ENCODE peak calls at places on chromosome 16, in six cellular contexts. I is tibial nerve, W is stomach, O is heart left ventricle, T is Caco-2, B is pancreas. J is an unnamed sample.

GRCh38 chr16:24509536-24509935 is 29.8 kb upstream of the RBBP6 start:
- DNase-seq in W (no peak), T (no peak), O (no peak), I (no peak), B (no peak), J (no peak)

GRCh38 chr16:73066927-73067670 is 19.2 kb upstream of the ZFHX3 start:
- DNase-seq in O (peak; percentile 62), W (no peak), B (peak; percentile 56), I (no peak), T (no peak), J (no peak)

GRCh38 chr16:49158029-49158642 is 123.5 kb downstream of the CBLN1 start:
- DNase-seq in I (no peak), W (no peak), O (no peak), B (no peak), T (peak; percentile 56), J (peak; percentile 28)

GRCh38 chr16:8370374-8371015 is 219.8 kb downstream of the TMEM114 start:
- DNase-seq in O (no peak), T (no peak), W (no peak), I (no peak), B (no peak), J (no peak)

GRCh38 chr16:84095466-84095865 is 21.3 kb downstream of the MBTPS1 start:
- DNase-seq in T (no peak), I (no peak), W (no peak), B (no peak), O (no peak), J (no peak)

GRCh38 chr16:69188716-69189115 is 1.8 kb downstream of the SNTB2 start:
- DNase-seq in O (no peak), I (no peak), W (no peak), T (no peak), B (no peak), J (no peak)

GRCh38 chr16:57720142-57720575 is 15.4 kb upstream of the KATNB1 start:
- DNase-seq in B (peak; percentile 88), I (no peak), W (peak; percentile 81), O (no peak), T (peak; percentile 80), J (peak; percentile 45)

GRCh38 chr16:3122926-3123570 is 10.7 kb downstream of the ZNF205 start:
- DNase-seq in O (no peak), I (no peak), T (no peak), B (peak; percentile 37), W (no peak), J (no peak)

GRCh38 chr16:73071131-73071940 is 23.4 kb upstream of the ZFHX3 start:
- DNase-seq in O (peak; percentile 70), B (peak; percentile 87), W (peak; percentile 59), I (no peak), T (no peak), J (no peak)

DNA sequence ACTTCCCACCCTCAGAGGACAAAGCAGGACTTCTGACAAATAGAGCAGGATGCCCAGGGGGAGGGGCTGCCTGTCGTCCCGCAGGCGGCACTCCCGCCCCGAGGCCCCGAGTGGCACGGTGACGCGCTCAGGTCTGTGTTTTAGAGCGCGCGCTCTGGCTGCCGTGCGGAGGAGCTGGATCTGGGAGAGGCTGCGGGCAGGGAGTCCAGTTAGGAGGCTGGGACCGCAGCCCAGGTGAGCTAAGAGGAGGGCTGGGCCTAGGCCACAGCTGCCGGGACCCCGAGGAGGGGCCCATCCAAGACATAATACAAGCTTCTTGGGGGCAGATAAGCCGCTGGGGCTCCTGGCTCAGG is 6.4 kb downstream of the DOC2A start:
- DNase-seq in W (peak; percentile 28), I (no peak), O (peak; percentile 40), T (no peak), B (no peak), J (no peak)
- H3K4me3 ChIP-seq in W (no peak overlapping the region), I (no peak overlapping the region), O (no peak overlapping the region), T (no peak overlapping the region), B (no peak overlapping the region), J (no peak overlapping the region)

GRCh38 chr16:5502944-5503343 is 405.3 kb upstream of the EEF2KMT start:
- DNase-seq in O (no peak), B (no peak), I (no peak), T (no peak), W (no peak), J (no peak)
- H3K4me3 ChIP-seq in O (no peak overlapping the region), B (no peak overlapping the region), I (no peak overlapping the region), T (no peak overlapping the region), W (no peak overlapping the region), J (no peak overlapping the region)

DNA sequence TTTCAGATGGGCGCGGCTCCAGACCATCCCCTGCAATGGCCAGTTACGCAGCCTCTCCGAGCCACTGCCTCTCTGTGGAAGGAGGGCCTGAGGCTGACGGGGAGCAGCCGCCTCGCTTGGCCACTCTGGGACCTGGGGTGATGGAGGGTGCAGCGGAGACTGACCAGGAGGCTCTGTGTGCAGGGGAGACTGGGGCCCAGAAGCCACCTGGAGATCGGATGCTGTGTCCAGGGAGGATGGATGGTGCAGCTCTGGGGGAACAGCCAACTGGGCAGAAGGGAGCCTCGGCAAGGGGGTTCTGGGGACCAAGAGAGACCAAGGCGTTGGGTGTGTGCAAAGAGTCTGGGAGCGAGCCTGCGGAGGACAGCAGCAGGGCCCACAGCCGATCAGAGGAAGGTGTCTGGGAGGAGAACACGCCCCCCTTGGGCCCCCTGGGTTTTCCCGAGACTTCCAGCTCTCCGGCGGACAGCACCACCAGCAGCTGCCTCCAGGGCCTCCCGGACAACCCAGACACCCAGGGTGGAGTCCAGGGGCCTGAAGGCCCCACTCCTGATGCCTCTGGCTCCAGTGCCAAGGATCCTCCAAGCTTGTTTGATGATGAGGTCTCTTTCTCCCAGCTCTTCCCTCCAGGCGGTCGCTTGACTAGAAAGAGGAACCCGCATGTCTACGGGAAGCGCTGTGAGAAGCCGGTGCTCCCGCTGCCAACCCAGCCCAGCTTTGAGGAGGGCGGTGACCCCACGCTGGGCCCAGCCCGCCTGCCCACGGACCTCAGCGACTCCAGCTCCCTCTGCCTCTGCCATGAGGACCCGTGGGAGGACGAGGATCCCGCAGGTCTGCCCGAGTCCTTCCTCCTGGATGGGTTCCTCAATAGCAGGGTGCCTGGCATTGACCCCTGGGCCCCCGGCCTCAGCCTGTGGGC is 17.4 kb upstream of the ZFPM1 start:
- DNase-seq in I (no peak), T (no peak), B (no peak), O (no peak), W (no peak), J (no peak)
- H3K4me3 ChIP-seq in I (no peak overlapping the region), T (no peak overlapping the region), B (no peak overlapping the region), O (no peak overlapping the region), W (no peak overlapping the region), J (no peak overlapping the region)

GRCh38 chr16:12079411-12079965 is 103.0 kb downstream of the SNX29 start:
- DNase-seq in B (no peak), T (no peak), W (no peak), I (no peak), O (no peak), J (no peak)
- H3K4me3 ChIP-seq in B (no peak overlapping the region), T (no peak overlapping the region), W (no peak overlapping the region), I (no peak overlapping the region), O (no peak overlapping the region), J (no peak overlapping the region)

GRCh38 chr16:56191807-56192643 is 736 bp downstream of the GNAO1 start:
- DNase-seq in O (peak; percentile 58), T (no peak), B (peak; percentile 65), I (no peak), W (no peak), J (no peak)

GRCh38 chr16:56190903-56191806 is at the start of gene GNAO1:
- DNase-seq in T (peak; percentile 61), I (peak; percentile 37), W (peak; percentile 61), O (peak; percentile 86), B (peak; percentile 82), J (peak; percentile 82)

GRCh38 chr16:56192971-56193936 is 2.0 kb downstream of the GNAO1 start:
- DNase-seq in O (no peak), B (no peak), T (no peak), W (no peak), I (no peak), J (no peak)

GRCh38 chr16:56193951-56194726 is 2.9 kb downstream of the GNAO1 start:
- DNase-seq in O (peak; percentile 92), I (peak; percentile 46), B (peak; percentile 92), W (peak; percentile 67), T (no peak), J (peak; percentile 88)

DNA sequence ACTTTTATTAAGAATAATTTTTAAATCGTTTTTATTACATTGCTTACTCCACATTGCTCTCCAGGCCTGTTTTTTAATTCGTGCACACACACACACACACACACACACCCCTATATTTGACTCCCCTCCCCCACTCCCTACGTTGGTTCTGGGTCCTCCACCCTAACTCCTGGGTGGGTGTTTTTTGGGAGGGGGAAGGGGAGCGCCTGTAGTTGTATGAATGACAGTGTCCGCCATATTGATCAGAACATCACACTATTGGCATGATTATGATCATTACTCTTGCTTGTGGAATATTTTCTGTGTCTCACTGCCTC is 1.3 kb downstream of the GNAO1 start:
- DNase-seq in T (no peak), I (no peak), W (no peak), B (no peak), O (no peak), J (no peak)
- H3K4me3 ChIP-seq in T (no peak overlapping the region), I (no peak overlapping the region), W (peak overlapping the region; percentile 66), B (no peak overlapping the region), O (peak overlapping the region; percentile 74), J (peak overlapping the region; percentile 73)

DNA sequence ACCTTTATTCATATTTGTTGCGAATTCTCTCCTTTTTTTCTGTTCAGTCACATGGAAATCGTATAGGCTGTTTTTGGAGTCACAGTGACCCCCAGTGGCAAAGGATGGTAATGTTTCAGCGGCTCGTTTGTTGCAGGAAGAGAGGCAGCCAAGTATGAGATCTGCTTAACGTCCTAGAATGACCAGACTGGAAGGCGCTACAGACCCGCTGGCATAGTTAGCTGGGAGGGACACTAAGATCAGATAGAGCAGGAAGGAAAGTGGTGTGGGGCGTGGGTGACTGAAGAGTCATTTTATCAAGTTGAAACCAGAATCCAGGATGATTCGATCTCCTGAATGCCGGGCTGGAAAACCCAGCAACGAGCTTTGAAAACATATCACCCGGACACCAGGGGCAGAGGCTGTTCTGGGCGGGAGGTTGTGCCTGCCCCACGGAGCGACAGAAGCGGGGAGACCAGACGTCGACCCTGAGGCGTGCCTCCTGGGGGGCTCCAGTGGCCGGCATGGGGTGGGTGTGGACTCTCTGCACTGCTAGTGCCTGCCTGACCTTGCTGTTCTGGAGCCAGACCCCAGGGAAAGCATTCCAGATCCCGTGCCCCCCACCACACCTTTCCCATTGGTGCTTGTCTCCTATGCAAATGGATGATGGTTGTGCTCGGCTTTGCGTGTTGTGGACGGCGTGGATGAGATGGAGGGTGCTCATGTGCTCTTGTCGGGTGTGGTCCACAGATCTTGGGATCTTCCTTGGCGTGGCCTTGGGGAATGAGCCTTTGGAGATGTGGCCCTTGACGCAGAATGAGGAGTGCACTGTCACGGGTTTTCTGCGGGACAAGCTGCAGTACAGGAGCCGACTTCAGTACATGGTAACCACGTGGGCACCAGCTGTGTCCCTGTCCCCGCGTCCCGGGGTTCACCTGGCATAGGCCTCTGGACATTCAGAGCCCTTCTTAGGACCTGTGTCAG is 7.7 kb downstream of the IL34 start:
- DNase-seq in T (peak; percentile 81), W (peak; percentile 77), B (peak; percentile 74), I (peak; percentile 79), O (no peak), J (peak; percentile 82)
- H3K4me3 ChIP-seq in T (no peak overlapping the region), W (peak overlapping the region; percentile 30), B (no peak overlapping the region), I (peak overlapping the region; percentile 27), O (peak overlapping the region; percentile 32), J (peak overlapping the region; percentile 26)

DNA sequence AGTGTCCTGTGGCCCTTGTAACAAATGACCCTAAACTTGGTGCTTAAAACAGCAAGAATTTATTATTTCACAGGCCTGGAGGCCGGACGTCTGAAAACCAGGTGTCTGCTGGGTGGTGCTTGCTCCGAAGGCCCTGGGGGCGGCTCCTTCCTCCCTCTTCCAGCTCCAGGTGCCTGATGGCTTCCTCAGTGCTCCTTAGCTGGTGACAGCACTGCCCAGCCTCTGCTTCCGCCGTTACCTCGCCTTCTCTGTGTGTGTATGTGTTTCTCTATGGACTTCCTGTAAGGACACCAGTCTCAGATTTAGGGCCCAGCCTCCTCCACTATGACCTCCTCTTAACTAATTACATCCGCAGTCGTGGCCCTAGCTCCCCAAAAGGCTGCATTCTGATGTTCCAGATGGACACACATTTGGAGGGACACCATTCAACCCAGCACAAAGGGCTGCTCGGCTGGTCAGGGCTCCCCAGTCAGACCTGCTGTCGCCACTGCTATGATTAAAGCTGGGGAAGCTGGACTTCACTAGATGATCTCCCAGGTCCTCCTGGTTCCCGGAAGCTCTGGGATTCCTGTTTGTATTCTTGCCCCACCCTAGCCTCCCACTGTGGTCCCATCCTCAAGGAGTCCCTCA is 172.8 kb downstream of the IRF8 start:
- DNase-seq in O (no peak), T (no peak), W (no peak), I (no peak), B (peak; percentile 35), J (no peak)
- H3K4me3 ChIP-seq in O (no peak overlapping the region), T (no peak overlapping the region), W (no peak overlapping the region), I (no peak overlapping the region), B (no peak overlapping the region), J (no peak overlapping the region)

J was measured in heart right ventricle.